ENCODE peak calls at places on chromosomes 6 and 20, in nine cellular contexts. S is HT1080, T is mammary epithelial cell, V is activated T-cell treated with anti-CD3 and anti-CD28 coated beads for 1 hour, Q is BE2C, G is iPS-NIHi11, Y is GM23338, Z is nephron progenitor cell, W is fibroblast of lung. N is an unnamed sample.

GRCh38 chr6:53344993-53345392 is 3.8 kb downstream of the ELOVL5 start:
- DNase-seq in Q (no peak), Z (no peak), V (no peak), T (no peak), Y (no peak), G (no peak), W (no peak), S (no peak), N (no peak)

GRCh38 chr6:88371480-88371879 is 205.3 kb upstream of the CNR1 start:
- DNase-seq in G (no peak), V (no peak), W (no peak), Y (no peak), T (no peak), Z (no peak), S (no peak), Q (no peak), N (no peak)

GRCh38 chr6:110618591-110619267 is 142.3 kb upstream of the SLC22A16 start:
- DNase-seq in W (peak; percentile 15), V (no peak), Q (no peak), T (no peak), S (peak; percentile 57), G (peak; percentile 62), Z (no peak), Y (peak; percentile 75), N (no peak)

GRCh38 chr6:17233531-17233930 is 47.6 kb upstream of the RBM24 start:
- DNase-seq in T (peak; percentile 97), Z (no peak), Y (no peak), Q (no peak), S (peak; percentile 85), W (no peak), V (no peak), G (no peak), N (no peak)

GRCh38 chr6:37101991-37102298 is 68.0 kb upstream of the PIM1 start:
- DNase-seq in G (no peak), V (no peak), S (no peak), Q (no peak), T (no peak), W (no peak), Z (no peak), Y (no peak), N (no peak)

GRCh38 chr6:14406616-14407343 is 289.2 kb downstream of the CD83 start:
- DNase-seq in S (no peak), G (no peak), Z (no peak), Y (peak; percentile 40), V (no peak), T (no peak), Q (no peak), W (no peak), N (no peak)

GRCh38 chr6:39791850-39792500 is at the start of gene DAAM2:
- DNase-seq in W (peak; percentile 49), Z (peak; percentile 80), Q (no peak), V (no peak), T (no peak), G (peak; percentile 76), S (no peak), Y (peak; percentile 66), N (peak; percentile 44)

GRCh38 chr6:100851819-100852218 is 29.3 kb downstream of the ASCC3 start:
- DNase-seq in T (no peak), Q (no peak), G (no peak), Y (peak; percentile 21), V (no peak), Z (no peak), S (no peak), W (no peak), N (no peak)

GRCh38 chr6:72976389-72976900 is 248.9 kb downstream of the KHDC1L start:
- DNase-seq in S (no peak), Y (no peak), T (no peak), Z (no peak), V (no peak), G (no peak), Q (no peak), W (no peak), N (no peak)

GRCh38 chr6:45933855-45934254 is 81.8 kb downstream of the CLIC5 start:
- DNase-seq in Z (no peak), W (no peak), V (no peak), Y (no peak), G (no peak), S (no peak), Q (no peak), T (no peak), N (no peak)

GRCh38 chr20:19497064-19497463 is 261.0 kb upstream of the RIN2 start:
- DNase-seq in Y (no peak), G (no peak), Z (no peak), V (no peak), Q (no peak), T (no peak), S (peak; percentile 91), W (no peak), N (no peak)

GRCh38 chr20:1083431-1084080 is 34.8 kb upstream of the PSMF1 start:
- DNase-seq in Z (no peak), Q (no peak), T (no peak), G (no peak), V (no peak), Y (peak; percentile 7), W (peak; percentile 5), S (no peak), N (no peak)

GRCh38 chr6:103409475-103409874 is 1450.2 kb downstream of the HACE1 start:
- DNase-seq in V (no peak), G (no peak), W (no peak), S (no peak), T (no peak), Z (no peak), Y (no peak), Q (no peak), N (no peak)

GRCh38 chr6:4108561-4109093 is 26.7 kb downstream of the ECI2 start:
- DNase-seq in V (no peak), Y (no peak), Q (no peak), S (no peak), T (no peak), W (no peak), G (no peak), Z (no peak), N (no peak)

GRCh38 chr20:61299613-61300012 is 47.6 kb downstream of the CDH4 start:
- DNase-seq in G (no peak), T (no peak), W (no peak), S (no peak), Z (no peak), Q (no peak), Y (no peak), V (no peak), N (no peak)

GRCh38 chr6:150229775-150230561 is 87.1 kb downstream of the PPP1R14C start:
- DNase-seq in Z (no peak), Y (no peak), S (peak; percentile 57), T (peak; percentile 85), V (no peak), W (no peak), G (no peak), Q (no peak), N (no peak)

GRCh38 chr20:32018269-32019155 is 8.3 kb downstream of the CCM2L start:
- DNase-seq in Y (peak; percentile 95), Z (peak; percentile 94), W (no peak), T (peak; percentile 19), S (peak; percentile 7), Q (peak; percentile 85), V (peak; percentile 39), G (peak; percentile 92), N (peak; percentile 82)

GRCh38 chr6:164106345-164106769 is 691.8 kb downstream of the QKI start:
- DNase-seq in G (peak; percentile 76), Q (peak; percentile 60), W (no peak), V (no peak), Y (peak; percentile 77), S (peak; percentile 32), Z (peak; percentile 43), T (no peak), N (no peak)